ENCODE peak calls at places on chromosomes 5 and 9, in eight cellular contexts. Y is kidney, N is colonic mucosa, B is endodermal cell, J is pancreas, Q is SK-N-MC, P is neural progenitor cell, L is ovary. E is an unnamed sample.

GRCh38 chr5:14851067-14851422 is 20.5 kb downstream of the ANKH start:
- DNase-seq in Y (no peak), N (no peak), B (no peak), J (no peak), Q (no peak), P (peak; percentile 44), L (no peak), E (no peak)

GRCh38 chr9:95103385-95104087 is 214.0 kb downstream of the FANCC start:
- DNase-seq in Y (peak; percentile 67), N (no peak), B (peak; percentile 77), J (no peak), Q (no peak), P (no peak), L (no peak), E (peak; percentile 81)

GRCh38 chr9:14529047-14529446 is 164.2 kb downstream of the ZDHHC21 start:
- DNase-seq in Y (no peak), N (no peak), B (no peak), J (no peak), Q (no peak), P (no peak), L (no peak), E (no peak)

GRCh38 chr9:136484153-136485048 is 1.6 kb upstream of the SEC16A start:
- DNase-seq in Y (peak; percentile 90), N (peak; percentile 57), B (no peak), J (peak; percentile 71), Q (no peak), P (peak; percentile 21), L (peak; percentile 65), E (no peak)

GRCh38 chr5:58477760-58478159 is 13.5 kb upstream of the GAPT start:
- DNase-seq in Y (no peak), N (no peak), B (no peak), J (no peak), Q (no peak), P (peak; percentile 6), L (no peak), E (no peak)

GRCh38 chr9:124769451-124770358 is 1.4 kb downstream of the NR6A1 start:
- DNase-seq in Y (peak; percentile 85), N (peak; percentile 85), B (peak; percentile 84), J (peak; percentile 39), Q (no peak), P (peak; percentile 67), L (peak; percentile 40), E (no peak)

GRCh38 chr5:10286552-10287227 is 21.0 kb downstream of the CMBL start:
- DNase-seq in Y (no peak), N (no peak), B (no peak), J (no peak), Q (no peak), P (no peak), L (no peak), E (no peak)

GRCh38 chr5:154993461-154993860 is 20.1 kb upstream of the KIF4B start:
- DNase-seq in Y (no peak), N (no peak), B (no peak), J (no peak), Q (peak; percentile 51), P (no peak), L (no peak), E (no peak)

GRCh38 chr9:104386425-104387069 is 117.5 kb upstream of the OR13F1 start:
- DNase-seq in Y (no peak), N (no peak), B (no peak), J (no peak), Q (peak; percentile 24), P (peak; percentile 54), L (no peak), E (no peak)

GRCh38 chr5:131262953-131263541 is 806 bp upstream of the CDC42SE2 start:
- DNase-seq in Y (no peak), N (no peak), B (no peak), J (no peak), Q (no peak), P (no peak), L (no peak), E (no peak)
- H3K27ac ChIP-seq in Y (peak overlapping the region; percentile 12), N (peak overlapping the region; percentile 96), B (no peak overlapping the region), J (peak overlapping the region; percentile 92), Q (peak overlapping the region; percentile 27), P (no peak overlapping the region), L (peak overlapping the region; percentile 88), E (peak overlapping the region; percentile 62)

DNA sequence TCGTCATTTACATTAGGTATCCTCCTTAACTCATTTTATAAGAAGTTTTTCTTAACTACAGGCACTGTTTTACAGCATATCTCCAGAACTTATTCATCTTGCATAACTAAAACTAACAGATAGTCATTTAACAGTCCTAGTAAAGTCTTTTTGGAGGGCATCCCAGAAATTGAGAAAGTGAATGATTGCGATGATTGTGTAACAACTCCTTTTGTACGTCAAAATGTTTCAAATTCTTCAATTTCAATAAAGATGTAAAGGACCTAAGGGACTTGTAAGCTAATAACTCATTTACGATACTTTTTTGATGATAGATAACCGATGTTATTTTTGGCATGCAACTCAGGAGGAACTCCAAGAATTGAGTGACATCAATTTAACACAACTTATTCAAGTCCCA is 42.7 kb downstream of the SVEP1 start:
- DNase-seq in Y (no peak), N (no peak), B (no peak), J (no peak), Q (peak; percentile 62), P (no peak), L (no peak), E (no peak)
- H3K27ac ChIP-seq in Y (no peak overlapping the region), N (no peak overlapping the region), B (no peak overlapping the region), J (no peak overlapping the region), Q (no peak overlapping the region), P (no peak overlapping the region), L (no peak overlapping the region), E (no peak overlapping the region)

GRCh38 chr5:156103116-156103860 is 223.7 kb upstream of the SGCD start:
- DNase-seq in Y (no peak), N (no peak), B (no peak), J (no peak), Q (no peak), P (no peak), L (no peak), E (no peak)
- H3K27ac ChIP-seq in Y (no peak overlapping the region), N (no peak overlapping the region), B (no peak overlapping the region), J (no peak overlapping the region), Q (no peak overlapping the region), P (no peak overlapping the region), L (no peak overlapping the region), E (no peak overlapping the region)

GRCh38 chr9:79685576-79685975 is 113.8 kb downstream of the TLE4 start:
- DNase-seq in Y (no peak), N (no peak), B (no peak), J (no peak), Q (no peak), P (no peak), L (no peak), E (no peak)

GRCh38 chr9:79688363-79688762 is 116.6 kb downstream of the TLE4 start:
- DNase-seq in Y (no peak), N (no peak), B (no peak), J (no peak), Q (no peak), P (no peak), L (no peak), E (no peak)

GRCh38 chr9:79687131-79687447 is 115.3 kb downstream of the TLE4 start:
- DNase-seq in Y (no peak), N (no peak), B (no peak), J (no peak), Q (no peak), P (no peak), L (no peak), E (no peak)

GRCh38 chr9:79684711-79685575 is 113.2 kb downstream of the TLE4 start:
- DNase-seq in Y (no peak), N (no peak), B (no peak), J (no peak), Q (no peak), P (no peak), L (no peak), E (no peak)

DNA sequence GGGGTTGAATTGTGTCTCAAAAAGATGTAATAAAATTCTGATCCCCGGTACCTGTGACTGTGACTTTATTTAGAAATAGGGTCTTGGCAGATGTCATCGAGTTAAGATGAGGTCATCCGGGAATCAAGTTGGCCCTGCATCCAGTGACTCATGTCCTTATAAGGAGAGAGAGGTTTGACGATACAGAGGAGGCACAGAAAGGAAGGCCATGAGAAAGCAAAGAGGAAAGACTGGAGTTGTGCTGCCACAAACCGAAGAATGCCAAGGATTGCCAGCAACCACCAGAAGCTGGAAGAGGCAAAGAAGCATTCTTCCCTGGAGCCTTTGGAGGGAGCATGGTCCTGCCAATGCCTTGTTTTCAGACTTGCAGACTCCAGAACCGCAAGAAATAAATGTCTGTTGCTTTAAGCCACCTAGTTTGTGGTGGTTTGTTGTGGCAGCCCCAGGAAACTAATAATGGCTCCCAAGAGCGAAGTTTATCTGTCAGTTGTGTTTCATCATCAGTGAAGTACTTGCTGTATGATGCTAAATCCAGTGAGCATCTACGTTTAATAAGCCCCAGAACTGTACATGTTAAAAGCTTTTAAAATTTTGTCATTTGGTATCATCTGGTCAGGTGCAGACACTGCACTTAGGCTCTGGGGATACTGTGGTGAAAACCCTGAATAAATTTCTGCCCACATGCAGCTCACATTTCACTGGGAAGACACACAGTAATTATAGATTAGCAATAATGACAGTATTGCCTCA is 114.8 kb downstream of the TLE4 start:
- DNase-seq in Y (no peak), N (no peak), B (no peak), J (no peak), Q (no peak), P (no peak), L (no peak), E (no peak)
- H3K27ac ChIP-seq in Y (no peak overlapping the region), N (no peak overlapping the region), B (no peak overlapping the region), J (no peak overlapping the region), Q (no peak overlapping the region), P (no peak overlapping the region), L (no peak overlapping the region), E (no peak overlapping the region)

DNA sequence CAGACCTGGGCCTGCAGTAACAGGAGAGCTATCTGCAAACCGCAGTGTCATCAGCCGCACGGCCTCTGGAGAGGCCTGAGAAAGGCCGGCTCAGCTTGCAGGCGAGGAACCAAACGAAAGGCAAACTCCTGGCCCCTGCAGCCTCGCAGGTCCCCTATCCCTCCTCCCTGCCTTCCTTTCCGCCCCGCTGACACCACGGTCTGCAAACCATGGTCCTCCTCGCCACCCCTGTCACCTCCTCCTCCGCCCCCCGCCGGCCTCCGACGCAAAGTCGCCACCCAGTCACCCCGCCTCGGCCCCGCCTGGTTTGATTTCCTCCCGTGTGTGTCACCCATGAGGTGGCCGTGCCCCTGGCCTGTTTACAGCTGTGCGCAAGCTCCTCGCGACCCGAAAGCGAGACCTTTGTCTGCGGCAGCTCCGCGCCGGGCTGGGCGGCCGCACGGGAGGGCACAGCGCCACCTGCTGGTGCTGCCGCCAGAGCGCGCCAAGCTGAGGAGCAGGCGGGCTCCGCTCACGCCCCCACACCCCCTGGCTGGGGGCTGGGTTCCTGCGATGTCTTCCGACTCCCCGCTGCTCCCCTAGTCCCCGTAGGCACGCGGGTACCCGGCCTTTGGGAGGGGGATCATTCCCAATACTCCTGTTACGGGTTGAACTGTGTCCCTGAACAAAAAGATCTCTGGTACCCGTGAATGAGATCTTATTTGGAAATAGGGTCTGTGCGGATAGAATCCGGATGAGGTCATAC is 19.4 kb downstream of the GBGT1 start:
- DNase-seq in Y (peak; percentile 96), N (peak; percentile 91), B (peak; percentile 92), J (no peak), Q (no peak), P (peak; percentile 91), L (peak; percentile 73), E (peak; percentile 41)
- H3K27ac ChIP-seq in Y (peak overlapping the region; percentile 7), N (peak overlapping the region; percentile 52), B (peak overlapping the region; percentile 90), J (no peak overlapping the region), Q (no peak overlapping the region), P (no peak overlapping the region), L (no peak overlapping the region), E (peak overlapping the region; percentile 100)

E was measured in substantia nigra.